ENCODE peak calls at places on chromosomes 12 and 14, in five cellular contexts. L is cardiac muscle cell, T is upper lobe of right lung, H is astrocyte of the spinal cord, P is left ventricle myocardium inferior. E is an unnamed sample.

GRCh38 chr14:84403585-84403984 is 1126.4 kb upstream of the FLRT2 start:
- DNase-seq in L (no peak), T (no peak), H (no peak), P (no peak), E (no peak)

GRCh38 chr12:120321382-120322202 is 6.0 kb downstream of the PLA2G1B start:
- DNase-seq in L (no peak), T (peak; percentile 74), H (no peak), P (no peak), E (no peak)

GRCh38 chr12:68106160-68106559 is 53.4 kb downstream of the IFNG start:
- DNase-seq in L (peak; percentile 39), T (no peak), H (peak; percentile 72), P (no peak), E (no peak)

GRCh38 chr12:123937707-123938600 is 34.7 kb downstream of the CCDC92 start:
- DNase-seq in L (no peak), T (no peak), H (no peak), P (no peak), E (no peak)

GRCh38 chr12:113241191-113242017 is 20.1 kb downstream of the TPCN1 start:
- DNase-seq in L (peak; percentile 47), T (no peak), H (peak; percentile 86), P (no peak), E (no peak)

GRCh38 chr12:89951050-89951693 is 242.5 kb upstream of the ATP2B1 start:
- DNase-seq in L (no peak), T (no peak), H (peak; percentile 60), P (no peak), E (no peak)

GRCh38 chr12:112314981-112315380 is 67.2 kb downstream of the HECTD4 start:
- DNase-seq in L (no peak), T (no peak), H (peak; percentile 42), P (no peak), E (no peak)

GRCh38 chr12:120538281-120539156 is 4.4 kb downstream of the RNF10 start:
- DNase-seq in L (peak; percentile 66), T (no peak), H (peak; percentile 79), P (peak; percentile 73), E (no peak)

GRCh38 chr14:101133068-101133467 is 229.5 kb upstream of the RTL1 start:
- DNase-seq in L (no peak), T (no peak), H (no peak), P (no peak), E (no peak)

GRCh38 chr12:104340177-104340576 is 36.6 kb downstream of the EID3 start:
- DNase-seq in L (no peak), T (no peak), H (peak; percentile 58), P (no peak), E (no peak)

GRCh38 chr12:6830286-6830892 is 2.2 kb downstream of the P3H3 start:
- DNase-seq in L (no peak), T (no peak), H (no peak), P (no peak), E (no peak)

GRCh38 chr12:45130881-45131281 is 80.0 kb upstream of the DBX2 start:
- DNase-seq in L (peak; percentile 79), T (no peak), H (peak; percentile 77), P (no peak), E (peak; percentile 12)

GRCh38 chr14:66237701-66238100 is 248.5 kb upstream of the CCDC196 start:
- DNase-seq in L (no peak), T (no peak), H (no peak), P (no peak), E (no peak)

GRCh38 chr12:130752692-130753230 is 36.7 kb upstream of the RIMBP2 start:
- DNase-seq in L (no peak), T (no peak), H (no peak), P (no peak), E (no peak)

GRCh38 chr14:50865677-50866076 is 6.2 kb upstream of the ABHD12B start:
- DNase-seq in L (peak; percentile 70), T (no peak), H (no peak), P (no peak), E (no peak)

GRCh38 chr14:104810316-104810715 is 9.4 kb downstream of the ZBTB42 start:
- DNase-seq in L (no peak), T (no peak), H (no peak), P (no peak), E (no peak)

GRCh38 chr14:56855891-56856461 is 45.7 kb upstream of the OTX2 start:
- DNase-seq in L (no peak), T (no peak), H (no peak), P (no peak), E (no peak)

GRCh38 chr12:31928246-31929139 is 30.7 kb upstream of the RESF1 start:
- DNase-seq in L (no peak), T (no peak), H (no peak), P (no peak), E (no peak)

GRCh38 chr12:44859998-44860689 is 16.0 kb downstream of the NELL2 start:
- DNase-seq in L (no peak), T (no peak), H (no peak), P (no peak), E (no peak)

GRCh38 chr14:26200675-26201074 is 397.2 kb downstream of the NOVA1 start:
- DNase-seq in L (peak; percentile 13), T (no peak), H (peak; percentile 15), P (no peak), E (no peak)

GRCh38 chr14:90409209-90409730 is 12.4 kb downstream of the CALM1 start:
- DNase-seq in L (peak; percentile 92), T (no peak), H (peak; percentile 98), P (peak; percentile 49), E (no peak)

GRCh38 chr12:53561590-53561953 is 54.3 kb upstream of the NPFF start:
- DNase-seq in L (peak; percentile 88), T (no peak), H (peak; percentile 93), P (no peak), E (no peak)

GRCh38 chr12:123931686-123932321 is 40.8 kb downstream of the CCDC92 start:
- DNase-seq in L (no peak), T (peak; percentile 64), H (no peak), P (no peak), E (no peak)

GRCh38 chr12:9363145-9363544 is 154.9 kb upstream of the PZP start:
- DNase-seq in L (no peak), T (no peak), H (no peak), P (no peak), E (peak; percentile 39)

GRCh38 chr12:100593490-100593889 is 20.0 kb downstream of the GAS2L3 start:
- DNase-seq in L (peak; percentile 41), T (no peak), H (peak; percentile 47), P (no peak), E (no peak)

GRCh38 chr12:113912761-113913295 is 53.3 kb downstream of the RBM19 start:
- DNase-seq in L (peak; percentile 81), T (peak; percentile 73), H (peak; percentile 80), P (peak; percentile 53), E (peak; percentile 26)

GRCh38 chr12:78584695-78585094 is 279.9 kb upstream of the SYT1 start:
- DNase-seq in L (peak; percentile 12), T (no peak), H (peak; percentile 11), P (no peak), E (no peak)

GRCh38 chr14:102545461-102546265 is 36.1 kb upstream of the ANKRD9 start:
- DNase-seq in L (peak; percentile 83), T (no peak), H (no peak), P (no peak), E (no peak)
- TF ChIP-seq CTCF in L (peak; percentile 22), T (no peak), H (peak; percentile 11), P (no peak), E (no peak)

GRCh38 chr12:15979096-15980091 is 68.3 kb downstream of the DERA start:
- DNase-seq in L (peak; percentile 74), T (no peak), H (peak; percentile 93), P (no peak), E (no peak)
- TF ChIP-seq CTCF in L (peak; percentile 54), T (peak; percentile 50), H (peak; percentile 58), P (peak; percentile 54), E (peak; percentile 69)

DNA sequence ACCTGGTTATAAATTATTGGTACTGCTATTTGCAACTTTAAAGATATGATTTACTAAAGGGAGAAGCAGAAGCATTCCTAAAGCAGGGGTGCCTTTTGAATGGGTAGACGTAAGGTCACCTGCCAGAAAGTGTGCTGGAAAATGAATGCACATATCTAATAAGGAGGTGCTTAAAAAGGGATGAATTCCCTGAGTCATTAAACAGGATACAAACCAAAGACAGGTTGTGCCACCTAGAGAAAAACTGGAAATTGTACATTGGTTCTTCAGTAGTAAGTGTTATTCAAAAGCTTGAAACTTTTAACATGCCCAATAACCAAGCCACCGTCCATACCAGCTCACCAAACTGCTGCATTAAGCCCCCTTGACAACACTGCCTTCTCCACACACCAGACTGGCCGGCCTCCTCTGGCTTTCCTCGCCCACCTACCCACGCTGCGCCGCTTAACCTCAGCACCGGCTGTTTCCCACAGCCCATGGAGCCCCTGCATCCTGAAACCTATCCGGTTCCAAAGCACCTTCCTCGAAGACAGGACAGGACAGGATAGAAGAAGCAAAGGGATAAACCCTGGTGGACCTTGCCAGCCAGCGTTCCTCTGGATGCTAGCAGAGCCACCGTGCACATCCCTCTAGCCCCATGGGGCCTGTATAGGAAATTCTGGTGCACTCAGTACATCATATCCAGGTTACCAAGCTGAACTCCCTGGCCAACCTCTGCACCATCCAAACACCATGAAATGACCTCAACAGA is 201.5 kb upstream of the CAND1 start:
- DNase-seq in L (no peak), T (no peak), H (no peak), P (no peak), E (no peak)
- TF ChIP-seq CTCF in L (no peak), T (no peak), H (no peak), P (no peak), E (no peak)

GRCh38 chr14:34713122-34713680 is 1.2 kb downstream of the CFL2 start:
- DNase-seq in L (no peak), T (no peak), H (no peak), P (no peak), E (no peak)
- TF ChIP-seq CTCF in L (no peak), T (no peak), H (no peak), P (no peak), E (no peak)

E was measured in GM12864.